ENCODE peak calls at places on chromosome 14, in ten cellular contexts. C, T, V, E, U, Y, I, J, H and R are unnamed samples.

GRCh38 chr14:58914271-58914855 is 274.1 kb upstream of the DAAM1 start:
- DNase-seq in C (no peak), T (no peak), V (no peak), E (no peak), U (no peak), Y (no peak), I (no peak), J (no peak), H (no peak), R (no peak)

GRCh38 chr14:94685166-94685581 is 73.0 kb downstream of the SERPINA3 start:
- DNase-seq in C (peak), T (no peak), V (no peak), E (no peak), U (no peak), Y (no peak), I (no peak), J (no peak), H (no peak), R (no peak)

GRCh38 chr14:94113073-94113472 is 2.5 kb downstream of the IFI27 start:
- DNase-seq in C (no peak), T (no peak), V (no peak), E (no peak), U (no peak), Y (no peak), I (no peak), J (no peak), H (no peak), R (no peak)

GRCh38 chr14:48726080-48726642 is 860.0 kb downstream of the RPS29 start:
- DNase-seq in C (no peak), T (no peak), V (no peak), E (no peak), U (no peak), Y (no peak), I (no peak), J (no peak), H (no peak), R (no peak)

GRCh38 chr14:28767851-28768548 is 1.4 kb downstream of the FOXG1 start:
- DNase-seq in C (no peak), T (no peak), V (no peak), E (no peak), U (no peak), Y (no peak), I (no peak), J (no peak), H (no peak), R (no peak)

GRCh38 chr14:94407906-94408305 is 19.5 kb upstream of the SERPINA1 start:
- DNase-seq in C (no peak), T (no peak), V (no peak), E (no peak), U (no peak), Y (no peak), I (no peak), J (no peak), H (no peak), R (no peak)

GRCh38 chr14:80901260-80901659 is 40.3 kb downstream of the CEP128 start:
- DNase-seq in C (no peak), T (no peak), V (no peak), E (no peak), U (no peak), Y (no peak), I (no peak), J (no peak), H (no peak), R (no peak)

GRCh38 chr14:100106661-100107112 is 41.5 kb downstream of the EVL start:
- DNase-seq in C (no peak), T (no peak), V (no peak), E (no peak), U (no peak), Y (peak), I (no peak), J (no peak), H (no peak), R (no peak)

GRCh38 chr14:91032250-91032649 is 28.2 kb downstream of the RPS6KA5 start:
- DNase-seq in C (no peak), T (no peak), V (no peak), E (no peak), U (no peak), Y (no peak), I (no peak), J (no peak), H (no peak), R (no peak)